ENCODE peak calls at places on chromosomes 5 and 9, in seven cellular contexts. Q, T, G, P, O, X and B are unnamed samples.
A peak's percentile ranks its signal among the peaks of the same experiment; 100 is the strongest.

GRCh38 chr9:132049323-132049882 is 30.3 kb downstream of the MED27 start:
- DNase-seq in Q (no peak), T (no peak), G (peak; percentile 30), P (no peak), O (no peak), X (no peak), B (no peak)

GRCh38 chr9:120688758-120689157 is 25.5 kb downstream of the MEGF9 start:
- DNase-seq in Q (no peak), T (no peak), G (no peak), P (no peak), O (no peak), X (no peak), B (no peak)

GRCh38 chr9:136295055-136295454 is 8.8 kb downstream of the CCDC187 start:
- DNase-seq in Q (no peak), T (no peak), G (no peak), P (no peak), O (no peak), X (no peak), B (no peak)

GRCh38 chr5:158701406-158702177 is 398.1 kb downstream of the EBF1 start:
- DNase-seq in Q (no peak), T (peak; percentile 59), G (no peak), P (peak; percentile 23), O (no peak), X (no peak), B (no peak)

GRCh38 chr9:114803459-114803858 is 2.4 kb downstream of the TNFSF15 start:
- DNase-seq in Q (no peak), T (no peak), G (peak; percentile 26), P (no peak), O (no peak), X (no peak), B (no peak)

GRCh38 chr9:134814598-134815215 is 65.9 kb upstream of the FCN2 start:
- DNase-seq in Q (no peak), T (peak; percentile 9), G (no peak), P (no peak), O (no peak), X (no peak), B (no peak)

GRCh38 chr5:157309796-157310195 is 43.9 kb downstream of the CYFIP2 start:
- DNase-seq in Q (no peak), T (no peak), G (no peak), P (no peak), O (no peak), X (no peak), B (no peak)

GRCh38 chr5:118434522-118434921 is 553.8 kb downstream of the DTWD2 start:
- DNase-seq in Q (no peak), T (no peak), G (no peak), P (no peak), O (no peak), X (no peak), B (no peak)

GRCh38 chr9:123322771-123323481 is 33.1 kb upstream of the CRB2 start:
- DNase-seq in Q (no peak), T (no peak), G (peak; percentile 37), P (no peak), O (peak; percentile 75), X (peak; percentile 73), B (no peak)

DNA sequence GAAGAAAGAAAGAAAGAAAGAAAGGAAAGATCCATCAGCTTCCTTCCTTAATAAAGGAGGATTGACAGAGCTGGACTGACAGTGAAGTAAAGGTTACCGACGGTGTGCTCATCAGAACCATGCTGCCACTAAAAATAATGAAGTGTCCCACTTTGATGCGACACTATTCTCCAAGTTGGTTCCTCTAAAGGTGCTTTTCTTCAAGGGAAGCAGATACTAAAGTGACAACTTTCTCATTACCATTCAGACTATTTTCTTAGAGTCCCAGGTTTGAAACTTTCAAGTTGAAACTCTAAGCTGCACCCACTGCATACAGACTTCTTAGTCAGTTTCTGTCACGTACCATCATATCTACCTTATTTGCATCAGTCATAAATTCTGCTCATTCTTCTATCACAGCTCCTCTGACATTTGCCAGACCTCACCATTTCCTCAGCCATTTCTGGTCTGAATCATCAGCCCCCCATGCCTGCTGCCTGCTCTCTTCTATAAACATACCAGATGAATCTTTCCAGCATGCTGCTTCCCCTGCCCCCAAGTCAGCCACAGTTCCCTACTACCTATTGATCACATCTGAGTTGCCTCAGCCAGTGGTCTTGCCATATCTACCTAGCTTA is 177.6 kb downstream of the DEPDC1B start:
- DNase-seq in Q (no peak), T (no peak), G (no peak), P (no peak), O (no peak), X (peak; percentile 90), B (no peak)
- H3K4me3 ChIP-seq in Q (no peak overlapping the region), T (no peak overlapping the region), G (no peak overlapping the region), P (no peak overlapping the region), O (no peak overlapping the region), X (peak overlapping the region; percentile 72), B (no peak overlapping the region)

GRCh38 chr9:137989156-137989555 is 111.6 kb downstream of the CACNA1B start:
- DNase-seq in Q (no peak), T (no peak), G (no peak), P (no peak), O (no peak), X (no peak), B (no peak)
- H3K4me3 ChIP-seq in Q (no peak overlapping the region), T (no peak overlapping the region), G (no peak overlapping the region), P (no peak overlapping the region), O (no peak overlapping the region), X (no peak overlapping the region), B (no peak overlapping the region)

GRCh38 chr5:69489246-69489645 is 3.3 kb upstream of the OCLN start:
- DNase-seq in Q (no peak), T (no peak), G (no peak), P (peak; percentile 43), O (no peak), X (no peak), B (no peak)

GRCh38 chr5:69491838-69492390 is 676 bp upstream of the OCLN start:
- DNase-seq in Q (no peak), T (no peak), G (no peak), P (no peak), O (no peak), X (no peak), B (no peak)

GRCh38 chr5:69492391-69493234 is at the start of gene OCLN:
- DNase-seq in Q (peak; percentile 90), T (peak; percentile 89), G (no peak), P (no peak), O (no peak), X (no peak), B (no peak)

GRCh38 chr5:69493235-69493925 is 790 bp downstream of the OCLN start:
- DNase-seq in Q (peak; percentile 61), T (peak; percentile 65), G (no peak), P (no peak), O (no peak), X (no peak), B (no peak)

DNA sequence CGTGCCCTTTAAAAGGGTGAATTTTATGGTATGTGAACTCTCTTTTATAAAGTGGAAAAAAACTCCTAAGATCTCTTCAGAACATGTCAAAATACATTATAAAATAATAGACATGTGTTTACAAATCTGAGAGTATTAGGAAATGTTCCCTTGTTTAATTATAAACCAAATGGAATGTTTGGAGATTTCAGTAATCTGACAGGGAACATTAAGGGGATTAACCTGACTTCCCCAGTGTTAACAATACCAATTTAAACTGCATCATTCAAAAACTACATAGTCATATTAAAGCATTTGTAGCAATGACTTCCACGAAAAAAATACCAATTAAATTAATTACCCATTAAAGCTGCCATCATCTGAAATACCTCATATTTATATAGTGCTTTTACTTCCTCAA is 1.6 kb upstream of the OCLN start:
- DNase-seq in Q (no peak), T (no peak), G (no peak), P (peak; percentile 68), O (no peak), X (no peak), B (no peak)
- H3K4me3 ChIP-seq in Q (no peak overlapping the region), T (no peak overlapping the region), G (no peak overlapping the region), P (no peak overlapping the region), O (no peak overlapping the region), X (no peak overlapping the region), B (no peak overlapping the region)

GRCh38 chr9:89410709-89411111 is 87.2 kb downstream of the SEMA4D start:
- DNase-seq in Q (no peak), T (peak; percentile 61), G (no peak), P (no peak), O (peak; percentile 30), X (no peak), B (no peak)

GRCh38 chr9:89405832-89406231 is 87.5 kb downstream of the SECISBP2 start:
- DNase-seq in Q (peak; percentile 39), T (no peak), G (peak; percentile 55), P (no peak), O (no peak), X (no peak), B (no peak)

GRCh38 chr9:89410022-89410421 is 87.9 kb downstream of the SEMA4D start:
- DNase-seq in Q (no peak), T (no peak), G (no peak), P (no peak), O (no peak), X (no peak), B (no peak)

GRCh38 chr9:89407070-89407469 is 88.8 kb downstream of the SECISBP2 start:
- DNase-seq in Q (no peak), T (no peak), G (no peak), P (no peak), O (no peak), X (no peak), B (no peak)

GRCh38 chr9:89408628-89409101 is 89.2 kb downstream of the SEMA4D start:
- DNase-seq in Q (no peak), T (no peak), G (no peak), P (no peak), O (peak; percentile 82), X (no peak), B (no peak)
- H3K4me3 ChIP-seq in Q (no peak overlapping the region), T (no peak overlapping the region), G (no peak overlapping the region), P (no peak overlapping the region), O (peak overlapping the region; percentile 36), X (no peak overlapping the region), B (no peak overlapping the region)

GRCh38 chr5:140828402-140828737 is 610 bp downstream of the PCDHA6 start:
- DNase-seq in Q (no peak), T (no peak), G (no peak), P (no peak), O (no peak), X (no peak), B (no peak)

GRCh38 chr5:140835622-140836510 is 1.8 kb downstream of the PCDHA7 start:
- DNase-seq in Q (no peak), T (no peak), G (peak; percentile 21), P (no peak), O (no peak), X (no peak), B (no peak)

GRCh38 chr5:140833993-140834392 is at the start of gene PCDHA7:
- DNase-seq in Q (no peak), T (peak; percentile 11), G (no peak), P (no peak), O (no peak), X (no peak), B (no peak)
- H3K4me3 ChIP-seq in Q (no peak within 1 kb of the TSS), T (no peak within 1 kb of the TSS), G (no peak within 1 kb of the TSS), P (no peak within 1 kb of the TSS), O (no peak within 1 kb of the TSS), X (no peak within 1 kb of the TSS), B (no peak within 1 kb of the TSS)

GRCh38 chr5:131532016-131532640 is 102.9 kb downstream of the RAPGEF6 start:
- DNase-seq in Q (no peak), T (no peak), G (no peak), P (no peak), O (peak; percentile 46), X (no peak), B (no peak)
- H3K4me3 ChIP-seq in Q (no peak overlapping the region), T (no peak overlapping the region), G (no peak overlapping the region), P (no peak overlapping the region), O (peak overlapping the region; percentile 34), X (no peak overlapping the region), B (no peak overlapping the region)